ENCODE peak calls at places on chromosomes 11 and 22, in five cellular contexts. F, Y, G, A and W are unnamed samples.

GRCh38 chr11:79375818-79376550 is 64.8 kb downstream of the TENM4 start:
- DNase-seq in F (no peak), Y (no peak), G (no peak), A (no peak), W (no peak)

GRCh38 chr22:22030493-22031182 is 48.1 kb upstream of the TOP3B start:
- DNase-seq in F (no peak), Y (no peak), G (no peak), A (peak; percentile 50), W (no peak)

GRCh38 chr11:1917523-1918435 is 1.7 kb upstream of the TNNT3 start:
- DNase-seq in F (peak; percentile 77), Y (no peak), G (peak; percentile 52), A (no peak), W (no peak)

GRCh38 chr22:37567991-37568390 is 7.7 kb downstream of the CDC42EP1 start:
- DNase-seq in F (no peak), Y (peak; percentile 48), G (no peak), A (no peak), W (no peak)

GRCh38 chr11:127059286-127060200 is 59.0 kb upstream of the KIRREL3 start:
- DNase-seq in F (no peak), Y (no peak), G (no peak), A (no peak), W (no peak)

GRCh38 chr11:66720223-66720898 is 8.7 kb downstream of the SPTBN2 start:
- DNase-seq in F (no peak), Y (peak; percentile 96), G (no peak), A (peak; percentile 56), W (peak; percentile 66)

GRCh38 chr11:1826552-1827094 is 8.2 kb upstream of the SYT8 start:
- DNase-seq in F (no peak), Y (peak; percentile 42), G (peak; percentile 56), A (peak; percentile 59), W (no peak)

GRCh38 chr22:37175414-37176144 is 12.5 kb downstream of the C1QTNF6 start:
- DNase-seq in F (peak; percentile 11), Y (no peak), G (peak; percentile 37), A (no peak), W (no peak)

GRCh38 chr11:120467627-120468026 is 43.9 kb upstream of the GRIK4 start:
- DNase-seq in F (no peak), Y (no peak), G (no peak), A (peak; percentile 48), W (peak; percentile 35)

GRCh38 chr22:47448231-47449035 is 686.0 kb downstream of the TBC1D22A start:
- DNase-seq in F (no peak), Y (no peak), G (no peak), A (no peak), W (no peak)

GRCh38 chr11:17238377-17238776 is 30.6 kb upstream of the PIK3C2A start:
- DNase-seq in F (no peak), Y (no peak), G (no peak), A (no peak), W (no peak)

GRCh38 chr11:34750692-34751405 is 130.0 kb downstream of the EHF start:
- DNase-seq in F (no peak), Y (no peak), G (no peak), A (no peak), W (no peak)

GRCh38 chr22:23144926-23145906 is at the start of gene RAB36:
- DNase-seq in F (peak; percentile 78), Y (peak; percentile 93), G (peak; percentile 96), A (peak; percentile 98), W (peak; percentile 99)

GRCh38 chr22:45290410-45290936 is 5.7 kb downstream of the UPK3A start:
- DNase-seq in F (peak; percentile 91), Y (no peak), G (no peak), A (peak; percentile 83), W (peak; percentile 74)

GRCh38 chr11:35049906-35050531 is 89.0 kb upstream of the CD44 start:
- DNase-seq in F (no peak), Y (no peak), G (no peak), A (no peak), W (no peak)

GRCh38 chr11:17076517-17077239 is 789 bp downstream of the RPS13 start:
- DNase-seq in F (no peak), Y (peak; percentile 23), G (no peak), A (peak; percentile 2), W (no peak)

GRCh38 chr11:61543606-61544306 is 35.2 kb downstream of the LRRC10B start:
- DNase-seq in F (no peak), Y (no peak), G (no peak), A (peak; percentile 57), W (no peak)

GRCh38 chr11:15967166-15967565 is 389.2 kb downstream of the SOX6 start:
- DNase-seq in F (no peak), Y (no peak), G (no peak), A (no peak), W (peak; percentile 14)

GRCh38 chr11:130722401-130722800 is 193.9 kb downstream of the SNX19 start:
- DNase-seq in F (no peak), Y (no peak), G (no peak), A (no peak), W (no peak)

GRCh38 chr22:38317995-38318715 is 922 bp upstream of the CSNK1E start:
- DNase-seq in F (peak; percentile 71), Y (peak; percentile 49), G (no peak), A (peak; percentile 93), W (peak; percentile 81)

GRCh38 chr11:44368886-44369285 is 58.9 kb upstream of the ALX4 start:
- DNase-seq in F (no peak), Y (no peak), G (no peak), A (no peak), W (no peak)

GRCh38 chr11:115775846-115776245 is 271.6 kb upstream of the CADM1 start:
- DNase-seq in F (no peak), Y (no peak), G (no peak), A (no peak), W (no peak)

GRCh38 chr11:45647786-45648185 is 17.6 kb downstream of the CHST1 start:
- DNase-seq in F (no peak), Y (no peak), G (no peak), A (no peak), W (no peak)

GRCh38 chr11:123145220-123145619 is 49.8 kb downstream of the CLMP start:
- DNase-seq in F (peak; percentile 61), Y (peak; percentile 81), G (no peak), A (peak; percentile 87), W (no peak)

GRCh38 chr11:8766043-8766992 is 83.7 kb downstream of the RPL27A start:
- DNase-seq in F (no peak), Y (no peak), G (no peak), A (peak; percentile 52), W (peak; percentile 53)

GRCh38 chr11:17098038-17098437 is 20.6 kb upstream of the RPS13 start:
- DNase-seq in F (no peak), Y (no peak), G (no peak), A (no peak), W (no peak)

GRCh38 chr11:16897460-16898061 is 116.7 kb downstream of the PLEKHA7 start:
- DNase-seq in F (no peak), Y (no peak), G (no peak), A (no peak), W (peak; percentile 87)

GRCh38 chr11:46360878-46361277 is 13.6 kb downstream of the DGKZ start:
- DNase-seq in F (no peak), Y (no peak), G (no peak), A (no peak), W (no peak)

GRCh38 chr11:109747839-109748238 is 325.8 kb downstream of the C11orf87 start:
- DNase-seq in F (no peak), Y (no peak), G (no peak), A (no peak), W (peak; percentile 47)

GRCh38 chr11:66857234-66857926 is 516 bp downstream of the LRFN4 start:
- DNase-seq in F (no peak), Y (no peak), G (peak; percentile 55), A (no peak), W (peak; percentile 40)

GRCh38 chr11:111736621-111737055 is 29.6 kb downstream of the PPP2R1B start:
- DNase-seq in F (no peak), Y (no peak), G (no peak), A (no peak), W (no peak)
- H3K4me1 ChIP-seq in F (peaks cover 72% of the 10 kb centered on the region), Y (peaks cover 38% of the 10 kb centered on the region), G (peaks cover 7% of the 10 kb centered on the region), A (peaks cover 53% of the 10 kb centered on the region), W (peaks cover 14% of the 10 kb centered on the region)

DNA sequence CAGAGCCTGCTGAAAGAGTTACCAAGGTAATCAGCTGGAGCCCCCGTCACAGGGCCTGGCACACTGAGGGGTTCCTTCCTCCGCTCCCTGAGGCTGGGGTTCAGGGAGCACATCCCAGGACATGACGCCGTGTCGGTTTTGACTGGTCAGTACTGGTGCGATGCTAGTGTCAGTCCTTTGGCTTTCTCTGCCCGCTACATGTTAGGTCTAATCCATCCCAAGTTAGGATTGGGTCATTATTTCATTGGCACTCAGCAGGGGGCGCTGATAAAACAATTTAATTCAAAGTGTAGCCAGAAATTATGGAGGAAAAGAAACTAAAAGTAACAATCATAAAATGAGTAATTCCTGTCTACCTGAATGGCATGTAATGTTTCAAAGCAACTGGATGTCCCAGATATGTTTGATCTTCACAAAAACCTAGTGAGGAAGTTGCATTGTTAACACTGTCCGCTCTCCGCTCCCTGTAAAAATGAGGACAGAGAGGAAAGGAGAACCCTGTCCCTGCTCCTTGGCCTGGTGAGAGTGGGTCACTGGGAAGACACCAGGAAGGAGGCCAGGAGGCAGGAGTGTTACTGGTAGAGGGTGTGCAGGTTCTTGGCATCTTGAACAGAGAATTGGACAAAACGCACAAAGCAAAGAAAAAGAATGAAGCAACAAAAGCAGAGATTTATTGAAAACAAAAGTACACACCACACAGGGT is 27.1 kb downstream of the TSKU start:
- DNase-seq in F (no peak), Y (peak; percentile 53), G (no peak), A (no peak), W (peak; percentile 43)
- TF ChIP-seq CTCF in F (no peak), Y (peak; percentile 40), G (peak; percentile 67), A (peak; percentile 76), W (peak; percentile 64)

DNA sequence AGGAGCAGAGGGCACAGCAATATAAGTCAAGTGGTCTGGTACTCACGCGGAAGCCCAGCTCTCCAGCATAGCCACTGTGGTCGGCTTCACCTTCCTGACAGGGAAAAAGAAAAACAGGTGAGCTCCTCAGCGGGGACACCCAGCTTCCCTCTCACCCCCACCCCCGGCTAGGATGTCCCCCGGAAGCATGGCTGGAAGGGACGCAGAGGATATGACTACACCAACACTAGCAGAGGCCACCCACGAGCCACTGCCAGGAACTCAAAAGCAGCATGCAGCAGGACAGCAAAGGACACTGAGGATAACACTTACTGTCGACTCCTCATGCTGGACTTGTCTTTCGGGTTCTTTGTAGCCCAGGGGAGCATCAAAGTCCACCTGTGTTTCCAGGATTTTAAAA is 9.0 kb upstream of the C22orf39 start:
- DNase-seq in F (no peak), Y (no peak), G (no peak), A (no peak), W (no peak)
- H3K4me1 ChIP-seq in F (no peaks in the 10 kb centered on the region), Y (no peaks in the 10 kb centered on the region), G (no peaks in the 10 kb centered on the region), A (peaks cover 4% of the 10 kb centered on the region), W (no peaks in the 10 kb centered on the region)

DNA sequence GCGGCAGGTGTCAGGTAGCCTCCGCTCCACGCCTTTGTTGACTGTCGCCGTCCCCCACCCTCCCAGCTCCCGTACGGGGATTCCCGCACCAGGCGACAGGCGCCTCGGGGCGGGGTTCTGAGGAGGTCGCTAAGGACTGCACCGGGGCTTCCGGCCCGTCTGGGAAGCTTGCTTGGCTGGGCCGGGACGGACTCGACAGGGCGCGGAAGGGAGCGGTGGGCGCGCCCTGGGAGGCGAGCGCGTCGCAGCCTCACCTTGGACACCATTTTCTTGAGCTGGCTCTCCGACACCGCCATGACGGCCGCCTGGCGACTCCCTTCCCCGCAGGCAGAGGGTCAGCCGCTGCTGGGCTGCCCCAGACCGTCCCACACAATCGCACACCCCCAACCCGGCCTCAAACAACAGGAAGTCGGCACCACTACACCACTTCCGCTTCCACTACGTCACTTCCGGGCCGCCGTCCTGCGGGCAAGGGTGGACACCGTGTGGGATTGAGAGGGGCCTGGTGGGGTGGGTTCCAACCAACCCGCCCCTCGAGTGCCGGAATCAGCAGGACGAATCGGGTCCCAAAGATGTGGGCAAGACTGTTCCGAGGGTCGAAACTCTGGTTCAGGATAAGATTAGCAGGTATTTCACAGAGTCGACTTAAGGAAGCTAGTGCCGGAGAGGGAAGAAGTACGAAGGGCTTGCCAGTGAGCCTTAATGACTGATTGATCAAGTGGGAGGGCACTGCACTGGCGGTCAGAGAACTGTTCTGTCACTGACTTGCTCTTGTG is at the start of gene TSG101:
- DNase-seq in F (peak; percentile 91), Y (peak; percentile 92), G (peak; percentile 97), A (peak; percentile 92), W (peak; percentile 94)
- TF ChIP-seq CTCF in F (no peak), Y (no peak), G (no peak), A (no peak), W (no peak)